ENCODE peak calls at places on chromosomes 16 and 17, in ten cellular contexts. One of them, this sample, is unnamed.

GRCh38 chr17:66283971-66284370 is 18.4 kb upstream of the PRKCA start:
- DNase-seq in thyroid gland: no peak
- DNase-seq in IMR-90: peak
- DNase-seq in ovary: no peak
- DNase-seq in cardiac muscle cell: no peak
- DNase-seq in H1: no peak
- DNase-seq in dorsolateral prefrontal cortex: no peak
- DNase-seq in H9: no peak
- DNase-seq in effector memory CD4-positive, alpha-beta T cell: no peak
- DNase-seq in pancreas: no peak
- DNase-seq in this sample: no peak

GRCh38 chr17:18219016-18219415 is 6.4 kb upstream of the LLGL1 start:
- DNase-seq in thyroid gland: peak
- DNase-seq in IMR-90: peak
- DNase-seq in ovary: peak
- DNase-seq in cardiac muscle cell: peak
- DNase-seq in H1: no peak
- DNase-seq in dorsolateral prefrontal cortex: no peak
- DNase-seq in H9: no peak
- DNase-seq in effector memory CD4-positive, alpha-beta T cell: no peak
- DNase-seq in pancreas: no peak
- DNase-seq in this sample: no peak

GRCh38 chr17:42784811-42785592 is 4.6 kb downstream of the WNK4 start:
- DNase-seq in thyroid gland: no peak
- DNase-seq in IMR-90: no peak
- DNase-seq in ovary: no peak
- DNase-seq in cardiac muscle cell: no peak
- DNase-seq in H1: no peak
- DNase-seq in dorsolateral prefrontal cortex: no peak
- DNase-seq in H9: peak
- DNase-seq in effector memory CD4-positive, alpha-beta T cell: no peak
- DNase-seq in pancreas: peak
- DNase-seq in this sample: no peak

GRCh38 chr16:53781023-53781605 is 77.2 kb downstream of the FTO start:
- DNase-seq in thyroid gland: no peak
- DNase-seq in IMR-90: peak
- DNase-seq in ovary: no peak
- DNase-seq in cardiac muscle cell: no peak
- DNase-seq in H1: no peak
- DNase-seq in dorsolateral prefrontal cortex: no peak
- DNase-seq in H9: no peak
- DNase-seq in effector memory CD4-positive, alpha-beta T cell: no peak
- DNase-seq in pancreas: no peak
- DNase-seq in this sample: no peak

GRCh38 chr16:10180771-10181163 is 1.5 kb downstream of the GRIN2A start:
- DNase-seq in thyroid gland: peak
- DNase-seq in IMR-90: no peak
- DNase-seq in ovary: no peak
- DNase-seq in cardiac muscle cell: peak
- DNase-seq in H1: peak
- DNase-seq in dorsolateral prefrontal cortex: peak
- DNase-seq in H9: peak
- DNase-seq in effector memory CD4-positive, alpha-beta T cell: no peak
- DNase-seq in pancreas: peak
- DNase-seq in this sample: peak

GRCh38 chr16:66485361-66485760 is 58.3 kb downstream of the BEAN1 start:
- DNase-seq in thyroid gland: no peak
- DNase-seq in IMR-90: no peak
- DNase-seq in ovary: no peak
- DNase-seq in cardiac muscle cell: no peak
- DNase-seq in H1: no peak
- DNase-seq in dorsolateral prefrontal cortex: no peak
- DNase-seq in H9: no peak
- DNase-seq in effector memory CD4-positive, alpha-beta T cell: no peak
- DNase-seq in pancreas: no peak
- DNase-seq in this sample: no peak

GRCh38 chr17:76480676-76481075 is 13.3 kb downstream of the AANAT start:
- DNase-seq in thyroid gland: no peak
- DNase-seq in IMR-90: no peak
- DNase-seq in ovary: peak
- DNase-seq in cardiac muscle cell: peak
- DNase-seq in H1: no peak
- DNase-seq in dorsolateral prefrontal cortex: no peak
- DNase-seq in H9: no peak
- DNase-seq in effector memory CD4-positive, alpha-beta T cell: no peak
- DNase-seq in pancreas: no peak
- DNase-seq in this sample: no peak

GRCh38 chr16:56870271-56870888 is 5.4 kb downstream of the SLC12A3 start:
- DNase-seq in thyroid gland: no peak
- DNase-seq in IMR-90: no peak
- DNase-seq in ovary: no peak
- DNase-seq in cardiac muscle cell: no peak
- DNase-seq in H1: no peak
- DNase-seq in dorsolateral prefrontal cortex: no peak
- DNase-seq in H9: no peak
- DNase-seq in effector memory CD4-positive, alpha-beta T cell: no peak
- DNase-seq in pancreas: no peak
- DNase-seq in this sample: no peak

GRCh38 chr17:39237586-39237985 is 11.8 kb upstream of the STAC2 start:
- DNase-seq in thyroid gland: no peak
- DNase-seq in IMR-90: no peak
- DNase-seq in ovary: no peak
- DNase-seq in cardiac muscle cell: no peak
- DNase-seq in H1: no peak
- DNase-seq in dorsolateral prefrontal cortex: no peak
- DNase-seq in H9: no peak
- DNase-seq in effector memory CD4-positive, alpha-beta T cell: no peak
- DNase-seq in pancreas: peak
- DNase-seq in this sample: no peak

GRCh38 chr16:88792078-88792550 is 7.1 kb upstream of the PIEZO1 start:
- DNase-seq in thyroid gland: no peak
- DNase-seq in IMR-90: no peak
- DNase-seq in ovary: no peak
- DNase-seq in cardiac muscle cell: no peak
- DNase-seq in H1: no peak
- DNase-seq in dorsolateral prefrontal cortex: no peak
- DNase-seq in H9: no peak
- DNase-seq in effector memory CD4-positive, alpha-beta T cell: no peak
- DNase-seq in pancreas: peak
- DNase-seq in this sample: no peak

GRCh38 chr17:29557085-29557697 is 9.6 kb downstream of the ABHD15 start:
- DNase-seq in thyroid gland: no peak
- DNase-seq in IMR-90: peak
- DNase-seq in ovary: no peak
- DNase-seq in cardiac muscle cell: peak
- DNase-seq in H1: no peak
- DNase-seq in dorsolateral prefrontal cortex: no peak
- DNase-seq in H9: no peak
- DNase-seq in effector memory CD4-positive, alpha-beta T cell: no peak
- DNase-seq in pancreas: no peak
- DNase-seq in this sample: no peak

GRCh38 chr16:22012241-22012640 is 4.3 kb downstream of the MOSMO start:
- DNase-seq in thyroid gland: no peak
- DNase-seq in IMR-90: no peak
- DNase-seq in ovary: no peak
- DNase-seq in cardiac muscle cell: no peak
- DNase-seq in H1: no peak
- DNase-seq in dorsolateral prefrontal cortex: no peak
- DNase-seq in H9: no peak
- DNase-seq in effector memory CD4-positive, alpha-beta T cell: no peak
- DNase-seq in pancreas: no peak
- DNase-seq in this sample: no peak

GRCh38 chr17:3870871-3871306 is 22.0 kb downstream of the CAMKK1 start:
- DNase-seq in thyroid gland: no peak
- DNase-seq in IMR-90: no peak
- DNase-seq in ovary: no peak
- DNase-seq in cardiac muscle cell: peak
- DNase-seq in H1: no peak
- DNase-seq in dorsolateral prefrontal cortex: no peak
- DNase-seq in H9: no peak
- DNase-seq in effector memory CD4-positive, alpha-beta T cell: no peak
- DNase-seq in pancreas: no peak
- DNase-seq in this sample: no peak

GRCh38 chr17:48515925-48516900 is 14.6 kb downstream of the HOXB1 start:
- DNase-seq in thyroid gland: no peak
- DNase-seq in IMR-90: no peak
- DNase-seq in ovary: no peak
- DNase-seq in cardiac muscle cell: no peak
- DNase-seq in H1: no peak
- DNase-seq in dorsolateral prefrontal cortex: no peak
- DNase-seq in H9: no peak
- DNase-seq in effector memory CD4-positive, alpha-beta T cell: no peak
- DNase-seq in pancreas: no peak
- DNase-seq in this sample: no peak

DNA sequence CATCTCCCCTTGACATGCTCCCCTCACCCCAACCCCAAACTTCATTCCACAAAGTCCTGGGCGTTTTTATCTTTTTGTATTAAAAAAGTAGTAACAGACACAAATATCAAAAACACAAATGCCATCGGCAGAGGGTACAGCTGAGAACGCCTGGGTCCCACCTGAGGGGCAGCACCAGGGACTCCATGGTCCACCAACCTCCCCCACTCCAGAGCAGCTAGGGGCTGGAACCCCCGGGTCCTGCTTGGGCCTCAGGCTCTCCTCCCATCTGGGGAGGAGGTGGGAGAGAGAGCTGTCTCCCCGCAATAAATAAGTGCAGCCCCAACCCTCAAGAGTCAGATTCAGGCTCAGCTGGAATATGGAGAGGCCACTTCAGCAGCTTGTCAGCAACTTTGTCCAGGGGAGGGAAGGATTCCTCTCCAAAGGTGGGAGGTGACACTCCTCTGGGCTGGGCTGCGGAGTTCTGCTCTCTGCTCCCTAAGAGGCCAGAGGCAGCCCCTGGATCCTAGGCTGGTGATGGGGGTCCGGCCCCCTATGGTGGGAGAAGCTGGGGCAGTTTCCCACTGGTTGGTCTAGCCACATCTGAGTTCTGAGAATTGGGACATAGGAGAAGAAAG is 11.7 kb downstream of the PER1 start:
- DNase-seq in thyroid gland: no peak
- DNase-seq in IMR-90: no peak
- DNase-seq in ovary: peak
- DNase-seq in cardiac muscle cell: no peak
- DNase-seq in H1: no peak
- DNase-seq in dorsolateral prefrontal cortex: no peak
- DNase-seq in H9: no peak
- DNase-seq in effector memory CD4-positive, alpha-beta T cell: no peak
- DNase-seq in pancreas: peak
- DNase-seq in this sample: no peak
- H3K27ac ChIP-seq in thyroid gland: peak
- H3K27ac ChIP-seq in IMR-90: no peak
- H3K27ac ChIP-seq in ovary: peak
- H3K27ac ChIP-seq in cardiac muscle cell: peak
- H3K27ac ChIP-seq in H1: peak
- H3K27ac ChIP-seq in dorsolateral prefrontal cortex: peak
- H3K27ac ChIP-seq in H9: no peak
- H3K27ac ChIP-seq in effector memory CD4-positive, alpha-beta T cell: no peak
- H3K27ac ChIP-seq in pancreas: no peak
- H3K27ac ChIP-seq in this sample: no peak

GRCh38 chr17:80943346-80944145 is 48.1 kb upstream of the CHMP6 start:
- DNase-seq in thyroid gland: no peak
- DNase-seq in IMR-90: no peak
- DNase-seq in ovary: no peak
- DNase-seq in cardiac muscle cell: no peak
- DNase-seq in H1: no peak
- DNase-seq in dorsolateral prefrontal cortex: no peak
- DNase-seq in H9: no peak
- DNase-seq in effector memory CD4-positive, alpha-beta T cell: no peak
- DNase-seq in pancreas: peak
- DNase-seq in this sample: no peak
- H3K27ac ChIP-seq in thyroid gland: no peak
- H3K27ac ChIP-seq in IMR-90: no peak
- H3K27ac ChIP-seq in ovary: no peak
- H3K27ac ChIP-seq in cardiac muscle cell: no peak
- H3K27ac ChIP-seq in H1: no peak
- H3K27ac ChIP-seq in dorsolateral prefrontal cortex: peak
- H3K27ac ChIP-seq in H9: no peak
- H3K27ac ChIP-seq in effector memory CD4-positive, alpha-beta T cell: no peak
- H3K27ac ChIP-seq in pancreas: no peak
- H3K27ac ChIP-seq in this sample: no peak

GRCh38 chr17:7443499-7444485 is 1.1 kb upstream of the CHRNB1 start:
- DNase-seq in thyroid gland: peak
- DNase-seq in IMR-90: peak
- DNase-seq in ovary: no peak
- DNase-seq in cardiac muscle cell: peak
- DNase-seq in H1: no peak
- DNase-seq in dorsolateral prefrontal cortex: no peak
- DNase-seq in H9: no peak
- DNase-seq in effector memory CD4-positive, alpha-beta T cell: no peak
- DNase-seq in pancreas: no peak
- DNase-seq in this sample: no peak
- H3K27ac ChIP-seq in thyroid gland: no peak
- H3K27ac ChIP-seq in IMR-90: no peak
- H3K27ac ChIP-seq in ovary: no peak
- H3K27ac ChIP-seq in cardiac muscle cell: peak
- H3K27ac ChIP-seq in H1: no peak
- H3K27ac ChIP-seq in dorsolateral prefrontal cortex: no peak
- H3K27ac ChIP-seq in H9: no peak
- H3K27ac ChIP-seq in effector memory CD4-positive, alpha-beta T cell: no peak
- H3K27ac ChIP-seq in pancreas: no peak
- H3K27ac ChIP-seq in this sample: no peak

GRCh38 chr16:68528686-68529379 is 10.3 kb upstream of the ZFP90 start:
- DNase-seq in thyroid gland: peak
- DNase-seq in IMR-90: peak
- DNase-seq in ovary: peak
- DNase-seq in cardiac muscle cell: peak
- DNase-seq in H1: peak
- DNase-seq in dorsolateral prefrontal cortex: peak
- DNase-seq in H9: peak
- DNase-seq in effector memory CD4-positive, alpha-beta T cell: peak
- DNase-seq in pancreas: peak
- DNase-seq in this sample: peak

GRCh38 chr16:68529931-68530667 is 9.0 kb upstream of the ZFP90 start:
- DNase-seq in thyroid gland: peak
- DNase-seq in IMR-90: peak
- DNase-seq in ovary: peak
- DNase-seq in cardiac muscle cell: peak
- DNase-seq in H1: peak
- DNase-seq in dorsolateral prefrontal cortex: peak
- DNase-seq in H9: peak
- DNase-seq in effector memory CD4-positive, alpha-beta T cell: peak
- DNase-seq in pancreas: peak
- DNase-seq in this sample: peak

GRCh38 chr16:68526143-68526781 is 12.8 kb upstream of the ZFP90 start:
- DNase-seq in thyroid gland: no peak
- DNase-seq in IMR-90: no peak
- DNase-seq in ovary: no peak
- DNase-seq in cardiac muscle cell: no peak
- DNase-seq in H1: no peak
- DNase-seq in dorsolateral prefrontal cortex: no peak
- DNase-seq in H9: no peak
- DNase-seq in effector memory CD4-positive, alpha-beta T cell: no peak
- DNase-seq in pancreas: no peak
- DNase-seq in this sample: no peak

GRCh38 chr16:68526782-68527145 is 12.3 kb upstream of the ZFP90 start:
- DNase-seq in thyroid gland: no peak
- DNase-seq in IMR-90: no peak
- DNase-seq in ovary: no peak
- DNase-seq in cardiac muscle cell: no peak
- DNase-seq in H1: no peak
- DNase-seq in dorsolateral prefrontal cortex: no peak
- DNase-seq in H9: no peak
- DNase-seq in effector memory CD4-positive, alpha-beta T cell: no peak
- DNase-seq in pancreas: no peak
- DNase-seq in this sample: no peak

GRCh38 chr16:68529608-68529930 is 9.5 kb upstream of the ZFP90 start:
- DNase-seq in thyroid gland: no peak
- DNase-seq in IMR-90: no peak
- DNase-seq in ovary: no peak
- DNase-seq in cardiac muscle cell: no peak
- DNase-seq in H1: no peak
- DNase-seq in dorsolateral prefrontal cortex: no peak
- DNase-seq in H9: no peak
- DNase-seq in effector memory CD4-positive, alpha-beta T cell: no peak
- DNase-seq in pancreas: no peak
- DNase-seq in this sample: no peak
- H3K27ac ChIP-seq in thyroid gland: no peak
- H3K27ac ChIP-seq in IMR-90: no peak
- H3K27ac ChIP-seq in ovary: no peak
- H3K27ac ChIP-seq in cardiac muscle cell: no peak
- H3K27ac ChIP-seq in H1: no peak
- H3K27ac ChIP-seq in dorsolateral prefrontal cortex: no peak
- H3K27ac ChIP-seq in H9: no peak
- H3K27ac ChIP-seq in effector memory CD4-positive, alpha-beta T cell: peak
- H3K27ac ChIP-seq in pancreas: peak
- H3K27ac ChIP-seq in this sample: no peak

This sample was measured in heart right ventricle.